ENCODE peak calls at places on chromosomes 1 and 21, in six cellular contexts. One of them, this sample, is unnamed.

GRCh38 chr1:30505853-30506784 is 217.3 kb downstream of the MATN1 start:
- DNase-seq in upper lobe of right lung: no peak
- DNase-seq in HFFc6: no peak
- DNase-seq in epithelial cell of esophagus: no peak
- DNase-seq in IMR-90: no peak
- DNase-seq in PC-3: no peak
- DNase-seq in this sample: no peak

GRCh38 chr1:27564710-27565649 is 39.0 kb downstream of the AHDC1 start:
- DNase-seq in upper lobe of right lung: no peak
- DNase-seq in HFFc6: no peak
- DNase-seq in epithelial cell of esophagus: no peak
- DNase-seq in IMR-90: no peak
- DNase-seq in PC-3: no peak
- DNase-seq in this sample: no peak

GRCh38 chr1:185987611-185988441 is 253.6 kb downstream of the HMCN1 start:
- DNase-seq in upper lobe of right lung: no peak
- DNase-seq in HFFc6: no peak
- DNase-seq in epithelial cell of esophagus: no peak
- DNase-seq in IMR-90: no peak
- DNase-seq in PC-3: no peak
- DNase-seq in this sample: no peak

GRCh38 chr1:89589515-89589914 is 43.4 kb upstream of the LRRC8C start:
- DNase-seq in upper lobe of right lung: no peak
- DNase-seq in HFFc6: no peak
- DNase-seq in epithelial cell of esophagus: no peak
- DNase-seq in IMR-90: no peak
- DNase-seq in PC-3: no peak
- DNase-seq in this sample: no peak

GRCh38 chr1:203563291-203563690 is 63.3 kb upstream of the ATP2B4 start:
- DNase-seq in upper lobe of right lung: no peak
- DNase-seq in HFFc6: no peak
- DNase-seq in epithelial cell of esophagus: no peak
- DNase-seq in IMR-90: no peak
- DNase-seq in PC-3: peak
- DNase-seq in this sample: no peak

GRCh38 chr1:54981466-54981865 is 1.0 kb downstream of the TMEM61 start:
- DNase-seq in upper lobe of right lung: peak
- DNase-seq in HFFc6: no peak
- DNase-seq in epithelial cell of esophagus: no peak
- DNase-seq in IMR-90: no peak
- DNase-seq in PC-3: no peak
- DNase-seq in this sample: peak

GRCh38 chr1:115196291-115196690 is 107.0 kb upstream of the TSPAN2 start:
- DNase-seq in upper lobe of right lung: no peak
- DNase-seq in HFFc6: no peak
- DNase-seq in epithelial cell of esophagus: no peak
- DNase-seq in IMR-90: no peak
- DNase-seq in PC-3: no peak
- DNase-seq in this sample: no peak

GRCh38 chr21:36966066-36966845 is at the start of gene HLCS:
- DNase-seq in upper lobe of right lung: peak
- DNase-seq in HFFc6: peak
- DNase-seq in epithelial cell of esophagus: peak
- DNase-seq in IMR-90: peak
- DNase-seq in PC-3: peak
- DNase-seq in this sample: peak

GRCh38 chr1:18900303-18900841 is 2.0 kb downstream of the ALDH4A1 start:
- DNase-seq in upper lobe of right lung: no peak
- DNase-seq in HFFc6: no peak
- DNase-seq in epithelial cell of esophagus: no peak
- DNase-seq in IMR-90: peak
- DNase-seq in PC-3: no peak
- DNase-seq in this sample: no peak

GRCh38 chr1:229059671-229060079 is 211.2 kb upstream of the RAB4A start:
- DNase-seq in upper lobe of right lung: no peak
- DNase-seq in HFFc6: no peak
- DNase-seq in epithelial cell of esophagus: no peak
- DNase-seq in IMR-90: peak
- DNase-seq in PC-3: peak
- DNase-seq in this sample: no peak

GRCh38 chr1:247360991-247361721 is 29.5 kb upstream of the ZNF496 start:
- DNase-seq in upper lobe of right lung: peak
- DNase-seq in HFFc6: no peak
- DNase-seq in epithelial cell of esophagus: no peak
- DNase-seq in IMR-90: peak
- DNase-seq in PC-3: no peak
- DNase-seq in this sample: no peak

GRCh38 chr1:29120955-29121485 is 2.7 kb downstream of the TMEM200B start:
- DNase-seq in upper lobe of right lung: peak
- DNase-seq in HFFc6: no peak
- DNase-seq in epithelial cell of esophagus: peak
- DNase-seq in IMR-90: peak
- DNase-seq in PC-3: no peak
- DNase-seq in this sample: peak

GRCh38 chr1:180181048-180181447 is 26.4 kb downstream of the QSOX1 start:
- DNase-seq in upper lobe of right lung: peak
- DNase-seq in HFFc6: no peak
- DNase-seq in epithelial cell of esophagus: no peak
- DNase-seq in IMR-90: no peak
- DNase-seq in PC-3: peak
- DNase-seq in this sample: no peak

GRCh38 chr1:234610061-234610581 is at the start of gene IRF2BP2:
- DNase-seq in upper lobe of right lung: peak
- DNase-seq in HFFc6: peak
- DNase-seq in epithelial cell of esophagus: peak
- DNase-seq in IMR-90: peak
- DNase-seq in PC-3: peak
- DNase-seq in this sample: peak

GRCh38 chr1:11841245-11842153 is 6.1 kb downstream of the NPPA start:
- DNase-seq in upper lobe of right lung: no peak
- DNase-seq in HFFc6: no peak
- DNase-seq in epithelial cell of esophagus: no peak
- DNase-seq in IMR-90: peak
- DNase-seq in PC-3: no peak
- DNase-seq in this sample: no peak

GRCh38 chr1:160258177-160258798 is 4.1 kb downstream of the DCAF8 start:
- DNase-seq in upper lobe of right lung: no peak
- DNase-seq in HFFc6: no peak
- DNase-seq in epithelial cell of esophagus: no peak
- DNase-seq in IMR-90: no peak
- DNase-seq in PC-3: no peak
- DNase-seq in this sample: no peak

GRCh38 chr21:44757731-44758130 is 43.9 kb downstream of the UBE2G2 start:
- DNase-seq in upper lobe of right lung: no peak
- DNase-seq in HFFc6: no peak
- DNase-seq in epithelial cell of esophagus: no peak
- DNase-seq in IMR-90: no peak
- DNase-seq in PC-3: no peak
- DNase-seq in this sample: no peak

GRCh38 chr1:183025782-183026774 is 2.9 kb downstream of the LAMC1 start:
- DNase-seq in upper lobe of right lung: no peak
- DNase-seq in HFFc6: peak
- DNase-seq in epithelial cell of esophagus: peak
- DNase-seq in IMR-90: peak
- DNase-seq in PC-3: peak
- DNase-seq in this sample: peak

GRCh38 chr21:16597768-16598167 is 868.0 kb downstream of the USP25 start:
- DNase-seq in upper lobe of right lung: no peak
- DNase-seq in HFFc6: no peak
- DNase-seq in epithelial cell of esophagus: no peak
- DNase-seq in IMR-90: no peak
- DNase-seq in PC-3: no peak
- DNase-seq in this sample: no peak

GRCh38 chr1:91171906-91172305 is 150.1 kb upstream of the ZNF644 start:
- DNase-seq in upper lobe of right lung: no peak
- DNase-seq in HFFc6: no peak
- DNase-seq in epithelial cell of esophagus: no peak
- DNase-seq in IMR-90: no peak
- DNase-seq in PC-3: no peak
- DNase-seq in this sample: no peak

GRCh38 chr1:6210606-6211355 is 4.9 kb downstream of the RNF207 start:
- DNase-seq in upper lobe of right lung: no peak
- DNase-seq in HFFc6: no peak
- DNase-seq in epithelial cell of esophagus: no peak
- DNase-seq in IMR-90: no peak
- DNase-seq in PC-3: no peak
- DNase-seq in this sample: no peak

DNA sequence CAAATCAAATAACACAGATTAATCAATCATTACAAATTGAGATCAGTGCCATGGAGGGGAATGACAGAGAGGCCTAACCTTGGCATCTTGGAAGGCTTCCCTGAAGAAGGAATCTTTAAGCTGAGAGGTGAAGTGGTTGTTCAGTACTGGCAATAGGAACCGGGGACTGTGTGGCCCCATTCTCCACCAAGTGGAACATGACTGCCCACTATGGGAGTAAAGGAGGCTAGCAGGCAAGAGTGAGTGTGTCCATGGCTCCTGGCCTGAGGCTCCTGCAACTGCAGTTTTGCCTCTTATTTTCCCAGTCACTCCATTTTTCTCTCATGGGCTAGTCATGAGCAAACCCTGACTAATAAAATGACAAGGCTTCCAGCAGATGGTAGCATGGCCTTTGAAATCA is 112.2 kb upstream of the GJB5 start:
- DNase-seq in upper lobe of right lung: no peak
- DNase-seq in HFFc6: no peak
- DNase-seq in epithelial cell of esophagus: peak
- DNase-seq in IMR-90: no peak
- DNase-seq in PC-3: no peak
- DNase-seq in this sample: no peak
- TF ChIP-seq CTCF in upper lobe of right lung: no peak
- TF ChIP-seq CTCF in HFFc6: no peak
- TF ChIP-seq CTCF in epithelial cell of esophagus: no peak
- TF ChIP-seq CTCF in IMR-90: no peak
- TF ChIP-seq CTCF in PC-3: peak
- TF ChIP-seq CTCF in this sample: no peak

GRCh38 chr1:81803423-81804103 is 2.8 kb downstream of the ADGRL2 start:
- DNase-seq in upper lobe of right lung: no peak
- DNase-seq in HFFc6: no peak
- DNase-seq in epithelial cell of esophagus: peak
- DNase-seq in IMR-90: peak
- DNase-seq in PC-3: no peak
- DNase-seq in this sample: no peak

GRCh38 chr1:81801032-81801833 is 499 bp downstream of the ADGRL2 start:
- DNase-seq in upper lobe of right lung: peak
- DNase-seq in HFFc6: peak
- DNase-seq in epithelial cell of esophagus: peak
- DNase-seq in IMR-90: peak
- DNase-seq in PC-3: peak
- DNase-seq in this sample: peak

GRCh38 chr1:81801834-81802531 is 1.2 kb downstream of the ADGRL2 start:
- DNase-seq in upper lobe of right lung: peak
- DNase-seq in HFFc6: peak
- DNase-seq in epithelial cell of esophagus: peak
- DNase-seq in IMR-90: peak
- DNase-seq in PC-3: no peak
- DNase-seq in this sample: peak

GRCh38 chr1:81804320-81804719 is 3.6 kb downstream of the ADGRL2 start:
- DNase-seq in upper lobe of right lung: no peak
- DNase-seq in HFFc6: no peak
- DNase-seq in epithelial cell of esophagus: no peak
- DNase-seq in IMR-90: no peak
- DNase-seq in PC-3: no peak
- DNase-seq in this sample: no peak

DNA sequence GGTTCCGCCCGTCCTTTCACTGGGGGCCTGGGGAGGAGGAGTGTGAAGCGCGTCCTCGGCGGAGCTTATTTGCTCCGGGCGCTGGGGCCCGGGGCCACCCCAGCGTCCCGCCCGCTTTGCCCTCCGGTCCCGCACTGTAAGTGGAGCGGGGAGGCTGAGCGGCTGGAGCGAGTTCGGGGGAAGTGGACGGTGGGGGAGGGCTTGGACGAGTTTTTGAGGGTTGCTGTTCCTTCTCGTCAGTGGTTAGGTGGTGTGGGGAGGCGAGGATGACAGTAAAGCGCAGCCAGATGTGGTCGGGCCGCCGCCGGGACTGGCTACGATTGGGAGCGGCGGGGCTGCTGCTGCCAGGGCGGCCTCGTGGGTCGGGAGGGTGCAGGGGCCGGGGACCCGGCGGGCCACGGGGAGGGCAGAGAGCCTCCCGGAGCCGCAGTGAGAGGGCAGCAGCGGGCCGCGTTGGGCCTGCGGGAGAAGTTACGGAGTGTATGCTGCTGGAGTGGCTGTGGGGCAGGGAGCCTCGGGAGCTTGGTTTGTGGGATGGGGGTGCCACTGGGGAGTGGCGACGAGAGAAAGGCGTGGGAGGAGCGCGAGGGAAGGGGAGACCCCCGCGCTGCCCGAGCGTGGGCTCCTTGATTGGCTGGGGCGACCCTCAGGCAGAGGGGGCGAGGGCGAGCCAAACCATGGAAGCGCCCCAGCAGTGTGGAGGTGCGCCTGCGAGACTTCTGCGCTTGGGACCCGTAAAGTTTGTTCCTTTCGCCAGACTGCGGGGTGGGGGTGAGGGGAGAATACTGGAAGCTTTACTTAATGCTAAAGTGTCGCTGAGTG is 2.1 kb downstream of the ADGRL2 start:
- DNase-seq in upper lobe of right lung: peak
- DNase-seq in HFFc6: peak
- DNase-seq in epithelial cell of esophagus: peak
- DNase-seq in IMR-90: peak
- DNase-seq in PC-3: no peak
- DNase-seq in this sample: peak
- TF ChIP-seq CTCF in upper lobe of right lung: peak
- TF ChIP-seq CTCF in HFFc6: no peak
- TF ChIP-seq CTCF in epithelial cell of esophagus: peak
- TF ChIP-seq CTCF in IMR-90: peak
- TF ChIP-seq CTCF in PC-3: no peak
- TF ChIP-seq CTCF in this sample: no peak

DNA sequence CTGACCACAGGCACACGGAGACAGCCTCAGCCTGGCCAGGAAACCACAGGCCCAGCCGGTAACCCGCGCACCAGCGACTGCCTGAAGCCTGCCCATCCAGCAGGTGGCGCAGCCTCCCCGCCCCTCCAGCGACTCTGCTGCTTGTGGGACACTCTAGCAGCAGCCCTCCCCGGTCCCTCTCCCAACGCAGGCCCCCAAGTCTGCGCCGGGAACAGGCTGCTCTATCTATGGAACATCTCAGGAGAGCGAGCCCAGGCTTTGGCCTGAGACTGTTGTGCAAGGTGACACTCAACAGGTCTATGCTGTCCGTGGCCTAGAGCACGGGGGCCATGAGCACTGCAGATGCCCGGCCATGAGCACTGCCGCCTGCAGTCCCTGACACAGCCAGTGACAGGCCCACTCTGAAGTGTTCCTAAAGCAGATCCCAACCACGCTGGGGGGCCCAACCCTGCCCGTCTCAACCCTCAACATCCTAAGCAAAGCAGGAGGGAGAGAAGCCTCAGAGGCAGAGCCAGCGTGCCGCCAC is 28.4 kb downstream of the WDR4 start:
- DNase-seq in upper lobe of right lung: peak
- DNase-seq in HFFc6: no peak
- DNase-seq in epithelial cell of esophagus: peak
- DNase-seq in IMR-90: no peak
- DNase-seq in PC-3: peak
- DNase-seq in this sample: peak
- TF ChIP-seq CTCF in upper lobe of right lung: peak
- TF ChIP-seq CTCF in HFFc6: peak
- TF ChIP-seq CTCF in epithelial cell of esophagus: peak
- TF ChIP-seq CTCF in IMR-90: peak
- TF ChIP-seq CTCF in PC-3: peak
- TF ChIP-seq CTCF in this sample: no peak

GRCh38 chr1:15038232-15039016 is 115.1 kb upstream of the TMEM51 start:
- DNase-seq in upper lobe of right lung: no peak
- DNase-seq in HFFc6: no peak
- DNase-seq in epithelial cell of esophagus: peak
- DNase-seq in IMR-90: peak
- DNase-seq in PC-3: peak
- DNase-seq in this sample: no peak
- TF ChIP-seq CTCF in upper lobe of right lung: peak
- TF ChIP-seq CTCF in HFFc6: peak
- TF ChIP-seq CTCF in epithelial cell of esophagus: peak
- TF ChIP-seq CTCF in IMR-90: peak
- TF ChIP-seq CTCF in PC-3: peak
- TF ChIP-seq CTCF in this sample: no peak